ENCODE peak calls at places on chromosome 17, in seven cellular contexts. One of them, this sample, is unnamed. For H3K4me1 and H3K9me3, the result is how much of the 10 kb centered on the place peaks cover.

GRCh38 chr17:80919331-80920284 is 72.0 kb upstream of the CHMP6 start:
- DNase-seq in ovary: peak
- DNase-seq in body of pancreas: peak
- DNase-seq in breast epithelium: no peak
- DNase-seq in tibial nerve: no peak
- DNase-seq in heart left ventricle: no peak
- DNase-seq in transverse colon: no peak
- DNase-seq in this sample: peak

GRCh38 chr17:32463304-32463703 is 19.0 kb downstream of the PSMD11 start:
- DNase-seq in heart left ventricle: no peak
- DNase-seq in body of pancreas: no peak
- DNase-seq in transverse colon: no peak
- DNase-seq in tibial nerve: no peak
- DNase-seq in ovary: no peak
- DNase-seq in breast epithelium: no peak
- DNase-seq in this sample: no peak

GRCh38 chr17:77110006-77110374 is 30.8 kb upstream of the SEC14L1 start:
- DNase-seq in transverse colon: no peak
- DNase-seq in breast epithelium: no peak
- DNase-seq in tibial nerve: no peak
- DNase-seq in body of pancreas: no peak
- DNase-seq in ovary: no peak
- DNase-seq in heart left ventricle: peak
- DNase-seq in this sample: no peak

GRCh38 chr17:42399948-42400843 is 12.0 kb upstream of the STAT3 start:
- DNase-seq in heart left ventricle: no peak
- DNase-seq in breast epithelium: no peak
- DNase-seq in ovary: no peak
- DNase-seq in tibial nerve: no peak
- DNase-seq in body of pancreas: no peak
- DNase-seq in transverse colon: no peak
- DNase-seq in this sample: no peak

GRCh38 chr17:73875346-73875745 is 231.1 kb upstream of the SDK2 start:
- DNase-seq in breast epithelium: no peak
- DNase-seq in tibial nerve: no peak
- DNase-seq in ovary: no peak
- DNase-seq in transverse colon: no peak
- DNase-seq in heart left ventricle: no peak
- DNase-seq in body of pancreas: no peak
- DNase-seq in this sample: no peak

GRCh38 chr17:41785876-41786226 is 660 bp downstream of the JUP start:
- DNase-seq in ovary: peak
- DNase-seq in heart left ventricle: peak
- DNase-seq in transverse colon: peak
- DNase-seq in tibial nerve: no peak
- DNase-seq in body of pancreas: peak
- DNase-seq in breast epithelium: peak
- DNase-seq in this sample: peak

GRCh38 chr17:77831497-77832179 is 126.9 kb upstream of the TNRC6C start:
- DNase-seq in tibial nerve: no peak
- DNase-seq in body of pancreas: no peak
- DNase-seq in ovary: no peak
- DNase-seq in transverse colon: no peak
- DNase-seq in heart left ventricle: no peak
- DNase-seq in breast epithelium: peak
- DNase-seq in this sample: peak

GRCh38 chr17:33514369-33514768 is 221.3 kb upstream of the ASIC2 start:
- DNase-seq in breast epithelium: no peak
- DNase-seq in transverse colon: no peak
- DNase-seq in body of pancreas: no peak
- DNase-seq in tibial nerve: no peak
- DNase-seq in heart left ventricle: no peak
- DNase-seq in ovary: no peak
- DNase-seq in this sample: no peak

GRCh38 chr17:77281904-77282367 is 141.2 kb downstream of the SEC14L1 start:
- DNase-seq in breast epithelium: no peak
- DNase-seq in tibial nerve: no peak
- DNase-seq in heart left ventricle: no peak
- DNase-seq in ovary: no peak
- DNase-seq in body of pancreas: peak
- DNase-seq in transverse colon: peak
- DNase-seq in this sample: no peak

GRCh38 chr17:62706598-62707424 is 79.3 kb downstream of the MRC2 start:
- DNase-seq in heart left ventricle: no peak
- DNase-seq in body of pancreas: no peak
- DNase-seq in transverse colon: no peak
- DNase-seq in tibial nerve: no peak
- DNase-seq in ovary: no peak
- DNase-seq in breast epithelium: no peak
- DNase-seq in this sample: no peak

GRCh38 chr17:80129006-80129565 is 17.8 kb downstream of the EIF4A3 start:
- DNase-seq in body of pancreas: no peak
- DNase-seq in breast epithelium: no peak
- DNase-seq in ovary: no peak
- DNase-seq in transverse colon: no peak
- DNase-seq in tibial nerve: no peak
- DNase-seq in heart left ventricle: no peak
- DNase-seq in this sample: no peak

GRCh38 chr17:65139045-65139764 is 2.0 kb downstream of the RGS9 start:
- DNase-seq in body of pancreas: no peak
- DNase-seq in breast epithelium: no peak
- DNase-seq in transverse colon: no peak
- DNase-seq in ovary: no peak
- DNase-seq in heart left ventricle: no peak
- DNase-seq in tibial nerve: no peak
- DNase-seq in this sample: no peak

GRCh38 chr17:56359518-56359917 is 206.2 kb downstream of the ANKFN1 start:
- DNase-seq in ovary: no peak
- DNase-seq in heart left ventricle: no peak
- DNase-seq in tibial nerve: no peak
- DNase-seq in breast epithelium: no peak
- DNase-seq in body of pancreas: no peak
- DNase-seq in transverse colon: no peak
- DNase-seq in this sample: no peak

GRCh38 chr17:32111141-32111771 is 31.0 kb upstream of the RHOT1 start:
- DNase-seq in body of pancreas: peak
- DNase-seq in heart left ventricle: peak
- DNase-seq in tibial nerve: peak
- DNase-seq in breast epithelium: peak
- DNase-seq in transverse colon: peak
- DNase-seq in ovary: peak
- DNase-seq in this sample: peak

GRCh38 chr17:50133769-50134099 is 3.8 kb upstream of the SAMD14 start:
- DNase-seq in ovary: peak
- DNase-seq in tibial nerve: no peak
- DNase-seq in heart left ventricle: no peak
- DNase-seq in breast epithelium: no peak
- DNase-seq in body of pancreas: no peak
- DNase-seq in transverse colon: no peak
- DNase-seq in this sample: no peak

GRCh38 chr17:50129946-50130777 is at the start of gene SAMD14:
- DNase-seq in tibial nerve: no peak
- DNase-seq in heart left ventricle: no peak
- DNase-seq in body of pancreas: no peak
- DNase-seq in breast epithelium: no peak
- DNase-seq in ovary: no peak
- DNase-seq in transverse colon: no peak
- DNase-seq in this sample: no peak

GRCh38 chr17:50133028-50133768 is 3.2 kb upstream of the SAMD14 start:
- DNase-seq in body of pancreas: no peak
- DNase-seq in breast epithelium: no peak
- DNase-seq in tibial nerve: no peak
- DNase-seq in ovary: peak
- DNase-seq in heart left ventricle: peak
- DNase-seq in transverse colon: no peak
- DNase-seq in this sample: no peak

GRCh38 chr17:50130778-50131317 is 888 bp upstream of the SAMD14 start:
- DNase-seq in heart left ventricle: no peak
- DNase-seq in tibial nerve: no peak
- DNase-seq in transverse colon: no peak
- DNase-seq in body of pancreas: no peak
- DNase-seq in breast epithelium: no peak
- DNase-seq in ovary: no peak
- DNase-seq in this sample: no peak

DNA sequence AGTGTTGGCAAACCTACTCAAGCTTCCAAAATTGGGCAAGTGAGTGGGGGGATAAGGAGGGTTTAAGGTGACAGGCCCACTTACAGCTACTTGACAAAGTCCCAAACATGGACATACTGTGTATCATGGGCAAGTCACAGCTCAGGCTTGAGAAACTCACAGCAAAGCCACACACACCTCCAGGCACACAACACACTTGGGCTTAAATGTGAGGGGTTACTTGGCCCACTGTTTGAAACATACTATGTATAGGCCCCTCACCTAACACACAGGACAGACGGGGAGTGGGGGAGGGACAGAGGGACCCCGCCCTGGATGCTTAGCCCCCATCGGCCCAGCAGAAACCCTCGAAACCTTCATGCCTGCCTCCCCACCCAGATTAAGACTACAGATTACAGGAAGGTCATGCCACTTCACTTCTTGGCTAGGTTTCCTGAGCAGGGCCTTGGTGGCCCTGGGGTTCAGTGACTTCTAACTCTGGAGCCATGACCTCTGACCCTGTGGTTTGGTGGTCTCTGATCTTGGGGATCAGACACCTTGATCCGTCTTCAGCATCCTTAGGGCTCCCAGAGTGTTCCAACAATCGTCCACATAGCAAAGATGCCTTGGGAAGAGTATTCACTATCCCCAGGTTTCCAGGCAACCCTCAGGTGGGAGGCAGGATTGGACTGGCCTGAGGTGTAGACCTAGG is 2.3 kb upstream of the SAMD14 start:
- DNase-seq in body of pancreas: no peak
- DNase-seq in heart left ventricle: no peak
- DNase-seq in ovary: no peak
- DNase-seq in transverse colon: no peak
- DNase-seq in breast epithelium: no peak
- DNase-seq in tibial nerve: no peak
- DNase-seq in this sample: no peak
- TF ChIP-seq POLR2A in body of pancreas: no peak
- TF ChIP-seq POLR2A in heart left ventricle: no peak
- TF ChIP-seq POLR2A in ovary: no peak
- TF ChIP-seq POLR2A in transverse colon: no peak
- TF ChIP-seq POLR2A in breast epithelium: no peak
- TF ChIP-seq POLR2A in tibial nerve: no peak
- TF ChIP-seq POLR2A in this sample: no peak

DNA sequence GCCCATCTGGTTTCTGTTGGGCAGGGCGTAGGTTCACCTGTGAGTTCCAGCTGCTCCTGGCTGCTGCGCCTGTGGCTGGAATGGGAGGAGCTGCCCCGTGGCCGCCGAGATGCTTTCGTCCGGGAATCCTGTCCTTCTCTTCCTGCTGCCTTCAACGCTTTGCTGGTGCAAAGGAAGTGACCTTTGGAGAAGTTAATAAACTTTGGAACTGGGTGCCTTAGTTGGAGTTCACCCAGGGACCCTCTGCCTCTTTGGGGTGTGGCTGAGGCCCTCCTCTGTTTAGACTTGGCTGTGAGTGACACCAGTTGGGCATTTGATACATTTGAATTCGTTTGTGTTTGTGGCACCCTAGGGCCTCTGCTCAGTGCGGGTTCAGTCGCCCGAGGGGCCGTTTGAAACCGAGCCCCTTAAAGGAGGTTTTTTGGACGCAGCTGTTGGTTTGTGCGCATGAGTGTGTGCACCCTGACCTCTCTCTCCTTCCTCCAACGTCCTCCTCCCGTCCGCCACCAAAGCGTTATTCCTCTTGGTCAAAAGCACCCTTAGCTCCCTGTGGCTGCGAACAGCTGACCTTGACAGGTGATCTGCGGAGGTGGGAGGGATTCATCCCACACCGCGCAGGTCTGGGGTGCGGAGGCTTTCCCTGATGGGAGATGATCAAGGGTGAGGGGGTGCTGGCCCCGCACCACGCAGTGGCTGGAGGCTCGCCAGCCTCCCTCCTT is 9.0 kb upstream of the SECTM1 start:
- DNase-seq in tibial nerve: no peak
- DNase-seq in ovary: no peak
- DNase-seq in breast epithelium: no peak
- DNase-seq in transverse colon: no peak
- DNase-seq in heart left ventricle: no peak
- DNase-seq in body of pancreas: no peak
- DNase-seq in this sample: no peak
- H3K4me1 ChIP-seq in tibial nerve: under half
- H3K4me1 ChIP-seq in ovary: under half
- H3K4me1 ChIP-seq in breast epithelium: under half
- H3K4me1 ChIP-seq in transverse colon: under half
- H3K4me1 ChIP-seq in heart left ventricle: under half
- H3K4me1 ChIP-seq in body of pancreas: under half
- H3K4me1 ChIP-seq in this sample: under half

DNA sequence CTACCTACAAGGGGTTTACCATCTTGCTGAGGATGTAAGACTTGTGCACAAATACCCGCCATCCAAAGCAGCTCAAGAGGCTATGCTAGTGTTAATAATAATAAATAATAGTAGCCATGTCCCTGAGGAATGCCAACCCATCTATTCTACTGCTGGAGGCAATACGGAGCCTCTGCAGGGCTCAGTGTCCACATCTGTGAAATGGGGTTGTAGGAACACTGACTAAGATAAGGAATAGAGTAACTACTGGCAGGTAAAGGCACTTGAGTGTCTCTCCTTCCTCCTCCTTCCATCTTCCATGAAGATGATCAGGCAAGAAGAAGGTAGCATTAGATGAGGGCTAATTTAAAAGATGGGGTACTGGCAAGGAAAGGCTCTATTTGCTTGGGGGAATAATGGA is 295.3 kb downstream of the SLC39A11 start:
- DNase-seq in heart left ventricle: no peak
- DNase-seq in ovary: no peak
- DNase-seq in breast epithelium: no peak
- DNase-seq in tibial nerve: no peak
- DNase-seq in transverse colon: no peak
- DNase-seq in body of pancreas: no peak
- DNase-seq in this sample: no peak
- H3K9me3 ChIP-seq in heart left ventricle: under half
- H3K9me3 ChIP-seq in ovary: under half
- H3K9me3 ChIP-seq in breast epithelium: under half
- H3K9me3 ChIP-seq in tibial nerve: under half
- H3K9me3 ChIP-seq in transverse colon: under half
- H3K9me3 ChIP-seq in body of pancreas: under half
- H3K9me3 ChIP-seq in this sample: under half

DNA sequence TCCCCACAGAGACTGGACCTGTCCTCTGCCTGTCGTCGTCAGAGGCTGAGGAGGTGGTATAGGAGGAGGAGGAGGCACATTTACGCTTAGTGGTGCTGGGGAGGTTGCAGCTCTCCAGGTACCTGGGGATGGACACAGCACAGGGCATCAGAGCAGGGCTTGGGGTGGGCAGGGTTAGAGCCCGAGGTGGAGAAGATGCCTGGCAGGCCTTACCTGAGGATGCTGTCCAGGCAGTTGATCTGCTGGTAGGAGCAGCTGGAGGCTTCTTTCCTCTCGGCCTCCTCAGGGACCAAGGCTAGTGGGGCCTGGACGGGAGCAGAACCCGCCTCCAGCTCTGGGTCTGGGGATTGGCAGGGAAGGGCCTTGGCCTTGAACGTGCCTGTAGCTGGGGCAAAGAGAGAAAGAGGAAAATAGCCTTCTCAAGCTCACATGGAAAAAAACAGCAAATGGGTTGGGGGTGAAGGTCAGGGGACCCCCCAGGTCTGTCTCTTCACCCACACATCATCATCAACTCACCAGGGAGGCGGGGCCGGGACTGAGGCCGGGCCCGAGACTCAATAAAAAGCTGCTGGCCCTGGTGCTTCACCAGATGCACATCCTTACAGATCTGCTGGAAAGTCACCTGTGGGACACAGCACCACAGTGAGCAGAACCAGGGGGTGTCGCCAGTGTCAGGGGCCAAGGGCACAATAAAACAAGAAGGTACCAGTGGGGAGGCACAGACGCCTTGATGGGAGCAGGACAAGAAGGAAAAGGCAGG is 5.6 kb downstream of the PER1 start:
- DNase-seq in breast epithelium: no peak
- DNase-seq in ovary: peak
- DNase-seq in body of pancreas: no peak
- DNase-seq in tibial nerve: no peak
- DNase-seq in heart left ventricle: no peak
- DNase-seq in transverse colon: no peak
- DNase-seq in this sample: no peak
- TF ChIP-seq POLR2A in breast epithelium: no peak
- TF ChIP-seq POLR2A in ovary: no peak
- TF ChIP-seq POLR2A in body of pancreas: no peak
- TF ChIP-seq POLR2A in tibial nerve: no peak
- TF ChIP-seq POLR2A in heart left ventricle: no peak
- TF ChIP-seq POLR2A in transverse colon: no peak
- TF ChIP-seq POLR2A in this sample: no peak

This sample was measured in uterus.